ENCODE peak calls at places on chromosomes 4 and X, in six cellular contexts. One of them, this sample, is unnamed.

GRCh38 chrX:71532078-71532752 is 689 bp upstream of the OGT start:
- DNase-seq in psoas muscle: no peak
- DNase-seq in GDM1: peak
- DNase-seq in HFFc6: peak
- DNase-seq in heart right ventricle: no peak
- DNase-seq in tibial nerve: peak
- DNase-seq in this sample: no peak

GRCh38 chr4:155889036-155889793 is 14.3 kb upstream of the TDO2 start:
- DNase-seq in tibial nerve: no peak
- DNase-seq in heart right ventricle: peak
- DNase-seq in HFFc6: peak
- DNase-seq in psoas muscle: no peak
- DNase-seq in GDM1: no peak
- DNase-seq in this sample: no peak

GRCh38 chrX:3181846-3182245 is 140.6 kb downstream of the ARSF start:
- DNase-seq in heart right ventricle: no peak
- DNase-seq in psoas muscle: no peak
- DNase-seq in tibial nerve: no peak
- DNase-seq in GDM1: no peak
- DNase-seq in HFFc6: no peak
- DNase-seq in this sample: no peak

GRCh38 chr4:2359591-2360390 is 58.7 kb downstream of the ZFYVE28 start:
- DNase-seq in tibial nerve: no peak
- DNase-seq in heart right ventricle: no peak
- DNase-seq in GDM1: no peak
- DNase-seq in HFFc6: no peak
- DNase-seq in psoas muscle: no peak
- DNase-seq in this sample: no peak

GRCh38 chrX:131068945-131069719 is 11.0 kb downstream of the ARHGAP36 start:
- DNase-seq in HFFc6: no peak
- DNase-seq in psoas muscle: no peak
- DNase-seq in heart right ventricle: no peak
- DNase-seq in tibial nerve: no peak
- DNase-seq in GDM1: no peak
- DNase-seq in this sample: no peak

GRCh38 chrX:8364369-8365141 is 100.1 kb upstream of the VCX3B start:
- DNase-seq in GDM1: no peak
- DNase-seq in heart right ventricle: no peak
- DNase-seq in psoas muscle: no peak
- DNase-seq in HFFc6: no peak
- DNase-seq in tibial nerve: no peak
- DNase-seq in this sample: no peak

GRCh38 chrX:135408794-135409193 is 12.9 kb upstream of the SMIM10L2A start:
- DNase-seq in tibial nerve: no peak
- DNase-seq in psoas muscle: no peak
- DNase-seq in HFFc6: no peak
- DNase-seq in GDM1: no peak
- DNase-seq in heart right ventricle: no peak
- DNase-seq in this sample: no peak

GRCh38 chrX:133290076-133290475 is 71.9 kb upstream of the TFDP3 start:
- DNase-seq in psoas muscle: no peak
- DNase-seq in tibial nerve: no peak
- DNase-seq in GDM1: no peak
- DNase-seq in heart right ventricle: no peak
- DNase-seq in HFFc6: no peak
- DNase-seq in this sample: no peak

GRCh38 chrX:38760883-38761282 is 40.4 kb upstream of the MID1IP1 start:
- DNase-seq in HFFc6: no peak
- DNase-seq in GDM1: no peak
- DNase-seq in psoas muscle: no peak
- DNase-seq in heart right ventricle: no peak
- DNase-seq in tibial nerve: no peak
- DNase-seq in this sample: no peak

GRCh38 chr4:98571161-98571786 is 87.1 kb downstream of the TSPAN5 start:
- DNase-seq in tibial nerve: no peak
- DNase-seq in GDM1: peak
- DNase-seq in HFFc6: no peak
- DNase-seq in heart right ventricle: no peak
- DNase-seq in psoas muscle: no peak
- DNase-seq in this sample: no peak

GRCh38 chr4:71195932-71196331 is 142.9 kb upstream of the SLC4A4 start:
- DNase-seq in GDM1: no peak
- DNase-seq in heart right ventricle: no peak
- DNase-seq in tibial nerve: no peak
- DNase-seq in HFFc6: peak
- DNase-seq in psoas muscle: no peak
- DNase-seq in this sample: no peak

GRCh38 chr4:1554876-1555265 is 129.2 kb downstream of the FAM53A start:
- DNase-seq in GDM1: no peak
- DNase-seq in heart right ventricle: no peak
- DNase-seq in psoas muscle: no peak
- DNase-seq in tibial nerve: no peak
- DNase-seq in HFFc6: no peak
- DNase-seq in this sample: no peak